ENCODE peak calls at places on chromosomes 13 and 19, in four cellular contexts. N is GM12878, D is K562, A is H1. O is an unnamed sample.

GRCh38 chr13:110618167-110618566 is 2.8 kb downstream of the NAXD start:
- DNase-seq in A (no peak), N (no peak), D (no peak), O (no peak)

GRCh38 chr19:14061751-14062557 is at the start of gene PALM3:
- DNase-seq in N (no peak), D (peak), A (no peak), O (no peak)

GRCh38 chr13:89900104-89900760 is 1447.3 kb upstream of the MIR17HG start:
- DNase-seq in N (no peak), A (no peak), D (no peak), O (no peak)

GRCh38 chr19:53621885-53622710 is 9.7 kb upstream of the DPRX start:
- DNase-seq in N (no peak), A (no peak), D (no peak), O (no peak)

GRCh38 chr19:47094557-47095517 is 18.7 kb downstream of the ZC3H4 start:
- DNase-seq in A (no peak), D (no peak), N (no peak), O (no peak)

GRCh38 chr13:110409581-110409992 is 102.5 kb downstream of the COL4A2 start:
- DNase-seq in A (no peak), N (no peak), D (no peak), O (no peak)

GRCh38 chr13:38564751-38565150 is 122.1 kb upstream of the FREM2 start:
- DNase-seq in N (no peak), D (no peak), A (no peak), O (no peak)

GRCh38 chr19:3479819-3480215 is 508 bp downstream of the SMIM24 start:
- DNase-seq in N (no peak), D (peak), A (no peak), O (peak)

GRCh38 chr19:56692496-56692895 is 20.9 kb upstream of the ZNF835 start:
- DNase-seq in D (no peak), N (no peak), A (no peak), O (no peak)

GRCh38 chr13:43058318-43058674 is 34.9 kb downstream of the DNAJC15 start:
- DNase-seq in N (no peak), A (no peak), D (no peak), O (peak)

GRCh38 chr13:51815848-51816247 is 11.9 kb upstream of the DHRS12 start:
- DNase-seq in N (no peak), A (no peak), D (no peak), O (no peak)

GRCh38 chr13:32857689-32858088 is 158.5 kb upstream of the KL start:
- DNase-seq in D (no peak), A (no peak), N (no peak), O (no peak)

GRCh38 chr13:62375653-62376052 is 960.0 kb upstream of the PCDH20 start:
- DNase-seq in D (no peak), N (no peak), A (no peak), O (no peak)

GRCh38 chr13:106117035-106117434 is 418.4 kb downstream of the EFNB2 start:
- DNase-seq in A (no peak), D (no peak), N (no peak), O (no peak)

GRCh38 chr19:5948697-5949564 is 29.0 kb downstream of the RANBP3 start:
- DNase-seq in N (no peak), D (no peak), A (no peak), O (no peak)

GRCh38 chr19:45613926-45614725 is 12.1 kb upstream of the GPR4 start:
- DNase-seq in N (peak), A (no peak), D (no peak), O (peak)

GRCh38 chr13:81409284-81409683 is 1068.4 kb upstream of the SPRY2 start:
- DNase-seq in N (no peak), D (no peak), A (no peak), O (no peak)

GRCh38 chr13:82654851-82655517 is 1227.3 kb downstream of the SLITRK1 start:
- DNase-seq in D (no peak), A (no peak), N (no peak), O (no peak)

GRCh38 chr19:45147835-45148676 is 12.7 kb downstream of the NKPD1 start:
- DNase-seq in D (no peak), A (no peak), N (no peak), O (no peak)

GRCh38 chr13:26575244-26575643 is 17.8 kb downstream of the WASF3 start:
- DNase-seq in N (no peak), A (no peak), D (no peak), O (no peak)

GRCh38 chr19:3656073-3656746 is 29.6 kb upstream of the CACTIN start:
- DNase-seq in D (no peak), N (no peak), A (no peak), O (no peak)

GRCh38 chr19:21023901-21024300 is 3.4 kb downstream of the ZNF430 start:
- DNase-seq in D (no peak), N (no peak), A (no peak), O (no peak)

GRCh38 chr19:27792576-27793127 is 1420.3 kb downstream of the UQCRFS1 start:
- DNase-seq in N (no peak), A (no peak), D (no peak), O (no peak)

GRCh38 chr13:56953965-56954364 is 186.8 kb upstream of the PRR20A start:
- DNase-seq in D (no peak), A (no peak), N (no peak), O (no peak)

GRCh38 chr19:18379803-18380747 is 5.9 kb upstream of the GDF15 start:
- DNase-seq in A (no peak), D (peak), N (no peak), O (peak)

GRCh38 chr19:34711890-34712289 is 22.2 kb upstream of the ZNF181 start:
- DNase-seq in A (no peak), N (no peak), D (no peak), O (no peak)

GRCh38 chr19:5150331-5150901 is 181.5 kb downstream of the KDM4B start:
- DNase-seq in D (no peak), A (no peak), N (no peak), O (no peak)

GRCh38 chr13:113605461-113605860 is 20.9 kb downstream of the TFDP1 start:
- DNase-seq in N (no peak), A (no peak), D (no peak), O (no peak)

GRCh38 chr13:27034678-27035111 is 136.9 kb downstream of the USP12 start:
- DNase-seq in N (no peak), A (no peak), D (no peak), O (no peak)

GRCh38 chr13:28313579-28313978 is 175.2 kb downstream of the PAN3 start:
- DNase-seq in D (no peak), A (no peak), N (no peak), O (no peak)

GRCh38 chr19:39599116-39599515 is 3.2 kb upstream of the LGALS13 start:
- DNase-seq in A (no peak), D (peak), N (no peak), O (no peak)

GRCh38 chr13:67772807-67773453 is 542.8 kb upstream of the PCDH9 start:
- DNase-seq in D (no peak), N (no peak), A (no peak), O (no peak)

GRCh38 chr19:6047741-6048231 is 62.5 kb downstream of the RFX2 start:
- DNase-seq in D (peak), A (no peak), N (no peak), O (peak)

GRCh38 chr13:23654111-23655110 is 84.2 kb downstream of the TNFRSF19 start:
- DNase-seq in N (no peak), A (no peak), D (no peak), O (no peak)

GRCh38 chr13:23658929-23659541 is 88.8 kb downstream of the TNFRSF19 start:
- DNase-seq in D (no peak), N (no peak), A (no peak), O (no peak)

GRCh38 chr13:23657056-23657455 is 86.8 kb downstream of the TNFRSF19 start:
- DNase-seq in D (no peak), A (no peak), N (no peak), O (no peak)

GRCh38 chr13:23655321-23655720 is 85.1 kb downstream of the TNFRSF19 start:
- DNase-seq in A (no peak), D (no peak), N (no peak), O (no peak)

DNA sequence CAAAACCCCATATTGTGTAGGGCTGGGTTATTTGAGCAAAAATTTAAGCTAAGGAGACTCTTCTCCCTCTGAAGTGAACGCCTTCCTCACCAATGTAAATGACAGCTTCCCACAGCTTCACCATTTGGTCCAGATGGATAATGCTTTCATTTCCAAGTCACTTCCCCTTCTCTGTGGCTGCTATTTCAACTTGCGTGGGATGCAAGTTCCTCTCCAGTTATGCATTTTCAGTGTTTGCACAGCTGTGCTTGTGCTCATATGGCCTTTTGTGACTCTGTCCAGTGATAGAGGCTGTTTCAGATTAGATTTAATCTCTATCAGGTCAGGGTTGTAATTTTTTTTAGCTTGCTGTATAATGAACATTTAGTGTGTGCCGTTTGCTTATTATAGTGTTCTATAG is 86.4 kb downstream of the TNFRSF19 start:
- DNase-seq in D (no peak), A (no peak), N (no peak), O (no peak)
- TF ChIP-seq RAD21 in D (no peak), A (no peak), N (no peak), O (no peak)

GRCh38 chr13:99352351-99353271 is 45.4 kb upstream of the GPR183 start:
- DNase-seq in D (no peak), N (no peak), A (no peak), O (no peak)

GRCh38 chr13:99351772-99352171 is 44.6 kb upstream of the GPR183 start:
- DNase-seq in N (no peak), D (no peak), A (no peak), O (no peak)

GRCh38 chr13:99354371-99354951 is 47.3 kb upstream of the GPR183 start:
- DNase-seq in N (peak), D (no peak), A (no peak), O (no peak)

GRCh38 chr13:99355267-99356215 is 48.3 kb upstream of the GPR183 start:
- DNase-seq in N (no peak), A (no peak), D (no peak), O (no peak)

GRCh38 chr13:99353836-99354235 is 46.6 kb upstream of the GPR183 start:
- DNase-seq in N (no peak), D (no peak), A (no peak), O (no peak)
- TF ChIP-seq HDAC2 in N (no peak), D (no peak), A (no peak), O (no peak)

GRCh38 chr13:73140804-73141203 is 82.0 kb downstream of the KLF5 start:
- DNase-seq in N (no peak), D (no peak), A (no peak), O (no peak)

GRCh38 chr13:73141292-73141771 is 82.5 kb downstream of the KLF5 start:
- DNase-seq in A (no peak), D (no peak), N (no peak), O (no peak)

GRCh38 chr13:73136776-73137175 is 78.0 kb downstream of the KLF5 start:
- DNase-seq in N (no peak), A (no peak), D (no peak), O (no peak)

GRCh38 chr13:73138967-73139491 is 80.2 kb downstream of the KLF5 start:
- DNase-seq in D (no peak), A (no peak), N (no peak), O (no peak)

DNA sequence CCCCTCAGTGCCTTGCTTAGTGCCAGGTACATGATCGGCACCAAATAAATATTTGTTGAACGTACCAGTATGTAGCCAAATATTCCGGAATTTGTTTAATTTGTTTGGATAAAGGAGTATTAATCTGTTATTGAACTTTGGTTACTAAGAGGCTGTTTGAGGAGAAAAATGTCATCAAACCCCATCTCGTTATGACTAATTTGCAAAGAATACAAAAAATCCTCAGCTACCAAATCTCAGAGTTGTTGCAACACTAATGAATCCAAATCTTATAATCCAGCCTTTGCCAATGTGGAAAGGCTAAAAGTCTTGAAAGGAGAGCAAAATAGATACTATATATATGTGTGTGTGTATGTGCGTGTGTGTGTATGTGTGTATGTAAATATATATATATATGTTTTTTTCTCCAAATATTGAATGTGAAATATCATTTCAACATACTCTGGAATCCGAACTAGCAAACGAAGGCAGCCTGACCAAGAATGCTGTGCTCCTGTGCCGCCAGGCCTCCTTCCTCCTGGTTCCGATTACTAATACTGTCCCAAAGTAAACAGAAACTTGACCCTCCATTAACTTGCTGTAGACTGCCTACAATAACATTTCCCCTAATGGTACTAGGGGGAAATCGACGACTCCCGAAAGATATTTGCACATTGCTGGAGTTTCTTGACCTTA is 79.6 kb downstream of the KLF5 start:
- DNase-seq in N (no peak), A (no peak), D (no peak), O (peak)
- TF ChIP-seq RAD21 in N (no peak), A (no peak), D (no peak), O (no peak)

GRCh38 chr13:50386527-50387123 is 371.4 kb downstream of the KCNRG start:
- DNase-seq in D (no peak), N (no peak), A (no peak), O (no peak)
- TF ChIP-seq HDAC2 in D (peak), N (no peak), A (no peak), O (no peak)

GRCh38 chr13:98489446-98490194 is 87.3 kb downstream of the STK24 start:
- DNase-seq in A (no peak), D (no peak), N (no peak), O (no peak)
- TF ChIP-seq RAD21 in A (no peak), D (no peak), N (no peak), O (no peak)

DNA sequence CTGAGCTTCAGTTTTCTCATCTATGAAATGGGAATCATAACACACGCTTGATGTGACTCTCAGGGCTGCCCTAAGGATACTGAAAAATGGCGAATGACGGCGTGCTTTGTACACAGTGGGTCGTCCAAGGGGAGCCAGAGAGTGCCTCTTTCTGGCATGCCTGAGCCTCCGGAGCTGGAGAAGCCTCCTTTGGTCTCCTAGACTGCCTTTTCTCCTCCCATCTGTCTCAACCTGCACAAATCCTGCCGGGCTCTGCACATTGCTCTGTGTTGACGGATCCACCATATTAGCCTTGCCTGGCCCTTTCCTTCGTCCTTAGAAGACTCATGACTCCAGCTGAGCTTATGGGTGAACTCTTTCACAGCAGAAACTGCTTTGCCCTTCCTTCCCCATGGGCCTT is 220.9 kb downstream of the TSHZ3 start:
- DNase-seq in A (no peak), N (no peak), D (no peak), O (no peak)
- TF ChIP-seq HDAC2 in A (no peak), N (no peak), D (no peak), O (no peak)

DNA sequence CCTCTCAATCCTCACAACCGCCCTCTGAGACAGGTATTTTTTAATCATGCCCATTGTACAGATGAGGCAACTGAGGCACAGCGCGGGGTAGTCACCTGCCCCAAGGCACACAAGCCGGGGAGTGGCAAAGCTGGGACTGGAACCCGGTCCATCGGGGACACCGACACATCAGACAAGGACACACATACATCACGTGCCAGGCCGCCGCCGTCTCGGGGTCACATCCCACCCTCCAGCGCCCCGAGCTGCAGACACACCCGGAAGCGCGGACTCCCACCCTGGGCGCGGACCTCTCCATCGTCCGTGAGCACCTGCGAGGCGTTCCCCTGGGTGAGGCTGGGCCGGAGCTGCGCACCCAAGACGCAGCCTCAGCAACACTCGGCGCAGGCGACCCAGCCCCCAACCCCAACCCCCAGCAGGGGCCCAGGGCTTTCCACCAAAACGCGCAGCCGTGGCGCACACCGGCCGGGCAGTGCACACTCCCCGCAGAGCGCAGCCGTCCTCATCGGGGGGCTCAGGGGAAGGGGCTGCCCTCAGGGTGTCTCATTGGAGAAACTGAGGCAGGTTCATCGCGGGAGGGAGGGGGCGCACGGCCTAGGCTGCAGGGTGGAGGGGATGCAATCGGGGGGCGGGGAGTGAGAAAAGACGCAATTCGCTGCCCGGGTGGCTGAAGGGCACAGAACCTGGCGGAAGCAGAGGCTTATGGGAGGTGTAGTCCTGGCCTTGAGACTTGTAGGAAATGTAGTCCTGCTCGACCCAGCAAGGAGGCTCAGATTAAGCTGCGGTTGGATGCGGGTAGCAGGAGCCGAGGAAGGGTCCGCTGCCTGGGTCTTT is 1.9 kb upstream of the LMTK3 start:
- DNase-seq in N (no peak), A (no peak), D (peak), O (peak)
- TF ChIP-seq RAD21 in N (no peak), A (no peak), D (no peak), O (peak)

GRCh38 chr19:12801466-12802266 is at the start of the genes PRDX2 and THSD8:
- DNase-seq in D (peak), A (no peak), N (no peak), O (no peak)
- TF ChIP-seq HDAC2 in D (peak), A (no peak), N (no peak), O (no peak)

O was measured in A549.